ENCODE peak calls at places on chromosomes 7 and 10, in five cellular contexts. C is fibroblast of lung, O is astrocyte of the spinal cord, J is AML-193, A is nephron progenitor cell. B is an unnamed sample.

GRCh38 chr10:6191147-6191546 is 11.6 kb upstream of the PFKFB3 start:
- DNase-seq in C (no peak), A (no peak), J (no peak), O (no peak), B (no peak)

GRCh38 chr10:81838950-81839349 is 36.0 kb upstream of the NRG3 start:
- DNase-seq in J (peak; percentile 1), O (no peak), A (peak; percentile 20), C (no peak), B (no peak)

GRCh38 chr10:103781329-103782061 is 73.9 kb downstream of the SH3PXD2A start:
- DNase-seq in C (peak; percentile 99), O (peak; percentile 96), A (no peak), J (peak; percentile 43), B (peak; percentile 84)

GRCh38 chr10:31145986-31146385 is 114.3 kb upstream of the ZNF438 start:
- DNase-seq in C (no peak), J (no peak), A (no peak), O (no peak), B (no peak)

GRCh38 chr7:100013328-100013676 is 2.1 kb upstream of the ZKSCAN1 start:
- DNase-seq in C (no peak), A (no peak), J (no peak), O (no peak), B (no peak)

GRCh38 chr7:44665531-44666213 is 59.2 kb downstream of the OGDH start:
- DNase-seq in O (peak; percentile 91), A (no peak), C (peak; percentile 93), J (no peak), B (peak; percentile 30)

GRCh38 chr7:133478591-133479135 is 225.8 kb downstream of the EXOC4 start:
- DNase-seq in O (no peak), A (no peak), C (no peak), J (no peak), B (no peak)

GRCh38 chr10:126910798-126911197 is 5.6 kb downstream of the DOCK1 start:
- DNase-seq in C (peak; percentile 20), O (no peak), A (no peak), J (no peak), B (no peak)

GRCh38 chr7:8113184-8113583 is 144.6 kb downstream of the GLCCI1 start:
- DNase-seq in O (no peak), J (no peak), A (no peak), C (no peak), B (no peak)

GRCh38 chr7:116367171-116367813 is 132.2 kb upstream of the CAV2 start:
- DNase-seq in O (no peak), A (no peak), C (no peak), J (no peak), B (no peak)

GRCh38 chr10:123287594-123288247 is 133.5 kb downstream of the BUB3 start:
- DNase-seq in A (no peak), C (peak; percentile 99), J (no peak), O (peak; percentile 23), B (peak; percentile 14)

GRCh38 chr7:84100866-84101265 is 93.7 kb downstream of the SEMA3A start:
- DNase-seq in A (no peak), J (no peak), O (peak; percentile 40), C (peak; percentile 33), B (peak; percentile 5)

GRCh38 chr10:118459642-118460193 is 117.6 kb upstream of the FAM204A start:
- DNase-seq in O (peak; percentile 58), A (peak; percentile 76), C (peak; percentile 37), J (peak; percentile 34), B (peak; percentile 62)

GRCh38 chr10:30784521-30784895 is 155.0 kb upstream of the LYZL2 start:
- DNase-seq in C (peak; percentile 63), O (peak; percentile 72), A (no peak), J (peak; percentile 32), B (peak; percentile 28)

GRCh38 chr10:44723654-44724053 is 187.5 kb upstream of the TMEM72 start:
- DNase-seq in O (peak; percentile 66), C (peak; percentile 86), A (no peak), J (no peak), B (peak; percentile 27)

GRCh38 chr7:8260871-8261707 is 878 bp downstream of the ICA1 start:
- DNase-seq in C (peak; percentile 4), J (no peak), A (no peak), O (no peak), B (peak; percentile 9)

GRCh38 chr10:767211-767610 is 77.7 kb upstream of the DIP2C start:
- DNase-seq in A (no peak), O (no peak), C (no peak), J (no peak), B (no peak)

GRCh38 chr7:20407585-20408466 is 77.1 kb downstream of the ITGB8 start:
- DNase-seq in C (peak; percentile 76), A (no peak), J (peak; percentile 29), O (peak; percentile 45), B (peak; percentile 9)

GRCh38 chr7:12584940-12585339 is 14.4 kb downstream of the SCIN start:
- DNase-seq in O (no peak), A (no peak), J (peak; percentile 12), C (peak; percentile 51), B (no peak)

GRCh38 chr10:26951650-26952049 is 90.9 kb upstream of the ABI1 start:
- DNase-seq in J (no peak), A (no peak), O (no peak), C (no peak), B (no peak)

GRCh38 chr7:68218461-68218860 is 1221.8 kb downstream of the TYW1 start:
- DNase-seq in O (no peak), C (no peak), J (no peak), A (no peak), B (no peak)

GRCh38 chr10:70752571-70752970 is 32.6 kb downstream of the TBATA start:
- DNase-seq in J (no peak), A (no peak), O (no peak), C (no peak), B (no peak)

GRCh38 chr7:77935652-77936348 is 137.2 kb downstream of the PHTF2 start:
- DNase-seq in J (peak; percentile 22), O (no peak), A (no peak), C (no peak), B (no peak)

GRCh38 chr7:47460251-47460989 is 121.5 kb downstream of the TNS3 start:
- DNase-seq in A (no peak), C (no peak), J (no peak), O (no peak), B (no peak)

GRCh38 chr10:132601567-132601966 is 64.0 kb downstream of the INPP5A start:
- DNase-seq in C (no peak), J (no peak), A (no peak), O (no peak), B (no peak)

GRCh38 chr10:48659790-48660189 is 24.9 kb upstream of the WDFY4 start:
- DNase-seq in O (peak; percentile 27), C (no peak), A (no peak), J (peak; percentile 49), B (no peak)

GRCh38 chr10:58389024-58389423 is 3.8 kb downstream of the TFAM start:
- DNase-seq in O (no peak), A (no peak), C (no peak), J (no peak), B (no peak)

GRCh38 chr7:124263232-124263827 is 230.5 kb upstream of the TMEM229A start:
- DNase-seq in J (no peak), O (peak; percentile 23), A (no peak), C (no peak), B (no peak)

GRCh38 chr10:10431422-10432066 is 586.1 kb upstream of the CELF2 start:
- DNase-seq in J (no peak), A (no peak), C (no peak), O (no peak), B (no peak)

GRCh38 chr7:84058311-84059076 is 136.1 kb downstream of the SEMA3A start:
- DNase-seq in J (no peak), C (peak; percentile 78), A (no peak), O (peak; percentile 81), B (peak; percentile 17)

GRCh38 chr10:43863859-43864591 is 215.3 kb upstream of the ZNF32 start:
- DNase-seq in O (peak; percentile 83), A (no peak), J (no peak), C (peak; percentile 93), B (peak; percentile 69)

GRCh38 chr7:130356760-130357611 is 12.4 kb downstream of the CPA5 start:
- DNase-seq in J (no peak), A (no peak), C (peak; percentile 94), O (peak; percentile 91), B (peak; percentile 46)

GRCh38 chr7:133310232-133310852 is 57.5 kb downstream of the EXOC4 start:
- DNase-seq in C (peak; percentile 31), A (no peak), O (peak; percentile 62), J (no peak), B (no peak)